ENCODE peak calls at places on chromosomes 4 and X, in four cellular contexts. F, X, V and K are unnamed samples.

GRCh38 chrX:15343075-15343476 is 7.8 kb upstream of the PIGA start:
- DNase-seq in V (no peak), F (peak; percentile 41), X (no peak), K (no peak)

GRCh38 chr4:179415016-179415841 is 1973.0 kb upstream of the AGA start:
- DNase-seq in V (no peak), F (no peak), X (no peak), K (no peak)

GRCh38 chrX:47619486-47620302 is at the start of gene SYN1:
- DNase-seq in F (peak; percentile 68), X (peak; percentile 80), V (peak; percentile 70), K (peak; percentile 83)

GRCh38 chrX:98380106-98380505 is 1496.4 kb downstream of the RPA4 start:
- DNase-seq in F (no peak), V (no peak), X (no peak), K (no peak)

GRCh38 chrX:147476008-147476407 is 435.7 kb upstream of the FMR1 start:
- DNase-seq in V (no peak), X (no peak), F (no peak), K (peak; percentile 27)

GRCh38 chr4:85591361-85592098 is 116.6 kb downstream of the ARHGAP24 start:
- DNase-seq in V (no peak), X (no peak), F (peak; percentile 17), K (no peak)

GRCh38 chrX:101383679-101384078 is 2.3 kb downstream of the BTK start:
- DNase-seq in F (no peak), X (no peak), V (peak; percentile 7), K (no peak)

GRCh38 chrX:133335027-133335426 is 80.3 kb downstream of the GPC4 start:
- DNase-seq in V (no peak), X (no peak), F (no peak), K (peak; percentile 20)

GRCh38 chr4:113732923-113733527 is 28.5 kb downstream of the CAMK2D start:
- DNase-seq in V (no peak), F (no peak), X (no peak), K (no peak)

GRCh38 chr4:175298119-175298518 is 380.0 kb downstream of the ADAM29 start:
- DNase-seq in F (peak; percentile 14), V (no peak), X (no peak), K (no peak)

GRCh38 chr4:112813790-112814189 is 176.8 kb downstream of the LARP7 start:
- DNase-seq in V (no peak), X (no peak), F (peak; percentile 45), K (no peak)

GRCh38 chr4:113449407-113449974 is 312.0 kb downstream of the CAMK2D start:
- DNase-seq in F (no peak), V (no peak), X (no peak), K (no peak)

GRCh38 chr4:162457071-162457865 is 293.5 kb upstream of the FSTL5 start:
- DNase-seq in X (no peak), F (no peak), V (no peak), K (no peak)

GRCh38 chr4:30945586-30945985 is 225.4 kb downstream of the PCDH7 start:
- DNase-seq in F (no peak), X (no peak), V (no peak), K (no peak)

GRCh38 chrX:9610774-9611392 is 146.0 kb downstream of the TBL1X start:
- DNase-seq in V (no peak), F (peak; percentile 16), X (no peak), K (no peak)

GRCh38 chrX:11619426-11619825 is 46.3 kb downstream of the ARHGAP6 start:
- DNase-seq in F (peak; percentile 25), X (no peak), V (no peak), K (no peak)

GRCh38 chr4:170853422-170854021 is 763.8 kb upstream of the AADAT start:
- DNase-seq in X (no peak), V (no peak), F (peak; percentile 16), K (peak; percentile 32)

GRCh38 chr4:133160853-133161252 is 11.8 kb downstream of the PCDH10 start:
- DNase-seq in V (no peak), F (no peak), X (no peak), K (no peak)

GRCh38 chr4:174119051-174119450 is 164.4 kb downstream of the FBXO8 start:
- DNase-seq in V (no peak), X (no peak), F (peak; percentile 52), K (no peak)

GRCh38 chrX:151981129-151981528 is 6.7 kb upstream of the GABRE start:
- DNase-seq in X (no peak), F (peak; percentile 75), V (no peak), K (no peak)

GRCh38 chr4:15926486-15926885 is 12.1 kb downstream of the FGFBP1 start:
- DNase-seq in X (no peak), F (no peak), V (no peak), K (no peak)

GRCh38 chrX:119410027-119410819 is 11.1 kb downstream of the SLC25A43 start:
- DNase-seq in X (no peak), F (peak; percentile 93), V (no peak), K (no peak)

GRCh38 chr4:65120287-65120686 is 550.0 kb downstream of the EPHA5 start:
- DNase-seq in V (no peak), X (no peak), F (no peak), K (no peak)

GRCh38 chrX:98405376-98405775 is 1521.7 kb downstream of the RPA4 start:
- DNase-seq in V (no peak), X (no peak), F (peak; percentile 16), K (no peak)

GRCh38 chr4:163528618-163529017 is 34.1 kb downstream of the TMA16 start:
- DNase-seq in F (no peak), X (no peak), V (no peak), K (no peak)

GRCh38 chrX:44308869-44309268 is 34.6 kb downstream of the EFHC2 start:
- DNase-seq in X (no peak), V (no peak), F (no peak), K (no peak)

GRCh38 chr4:98945297-98945850 is 16.4 kb upstream of the EIF4E start:
- DNase-seq in V (no peak), X (no peak), F (no peak), K (no peak)